ENCODE peak calls at places on chromosome 22, in six cellular contexts. Y is ovary, U is endothelial cell of umbilical vein, K is heart right ventricle, D is pancreas, M is left ventricle myocardium inferior. W is an unnamed sample.
A peak's percentile ranks its signal among the peaks of the same experiment; 100 is the strongest.

GRCh38 chr22:38017272-38017920 is 33.0 kb upstream of the SOX10 start:
- DNase-seq in Y (peak; percentile 82), U (peak; percentile 37), K (peak; percentile 85), D (no peak), M (peak; percentile 87), W (peak; percentile 84)

GRCh38 chr22:19429950-19430889 is 1.3 kb downstream of the HIRA start:
- DNase-seq in Y (no peak), U (peak; percentile 16), K (peak; percentile 15), D (no peak), M (peak; percentile 31), W (no peak)

GRCh38 chr22:25202290-25202921 is 2.7 kb downstream of the CRYBB3 start:
- DNase-seq in Y (peak; percentile 33), U (peak; percentile 69), K (peak; percentile 31), D (no peak), M (peak; percentile 28), W (peak; percentile 72)

GRCh38 chr22:27488456-27489224 is 312.9 kb downstream of the MN1 start:
- DNase-seq in Y (no peak), U (peak; percentile 53), K (no peak), D (no peak), M (no peak), W (no peak)

GRCh38 chr22:26360169-26360885 is 68.7 kb upstream of the ASPHD2 start:
- DNase-seq in Y (peak; percentile 32), U (peak; percentile 87), K (peak; percentile 18), D (no peak), M (peak; percentile 34), W (peak; percentile 86)

GRCh38 chr22:33875316-33875715 is 45.0 kb downstream of the LARGE1 start:
- DNase-seq in Y (no peak), U (no peak), K (no peak), D (no peak), M (peak; percentile 27), W (no peak)

GRCh38 chr22:18999416-18999815 is 63.3 kb upstream of the PRODH start:
- DNase-seq in Y (no peak), U (no peak), K (no peak), D (no peak), M (no peak), W (no peak)

GRCh38 chr22:26134654-26135330 is 34.5 kb upstream of the SEZ6L start:
- DNase-seq in Y (no peak), U (no peak), K (no peak), D (no peak), M (no peak), W (no peak)

GRCh38 chr22:41687901-41688364 is 734 bp downstream of the SNU13 start:
- DNase-seq in Y (no peak), U (peak; percentile 52), K (no peak), D (peak; percentile 67), M (no peak), W (no peak)

GRCh38 chr22:48490513-48491411 is 1336.9 kb downstream of the BRD1 start:
- DNase-seq in Y (no peak), U (no peak), K (no peak), D (no peak), M (no peak), W (peak; percentile 25)

GRCh38 chr22:27242111-27242436 is 559.5 kb downstream of the MN1 start:
- DNase-seq in Y (no peak), U (no peak), K (peak; percentile 46), D (no peak), M (no peak), W (no peak)

GRCh38 chr22:49368976-49369725 is 458.5 kb downstream of the BRD1 start:
- DNase-seq in Y (no peak), U (no peak), K (no peak), D (no peak), M (no peak), W (peak; percentile 13)

GRCh38 chr22:36986242-36986821 is 32.9 kb downstream of the TST start:
- DNase-seq in Y (no peak), U (peak; percentile 13), K (no peak), D (no peak), M (no peak), W (no peak)

GRCh38 chr22:27905638-27906037 is 13.4 kb downstream of the PITPNB start:
- DNase-seq in Y (no peak), U (no peak), K (no peak), D (no peak), M (no peak), W (no peak)

GRCh38 chr22:43995798-43996169 is 28.3 kb upstream of the PARVB start:
- DNase-seq in Y (no peak), U (no peak), K (no peak), D (no peak), M (no peak), W (no peak)
- H3K27ac ChIP-seq in Y (no peak overlapping the region), U (no peak overlapping the region), K (peak overlapping the region; percentile 45), D (no peak overlapping the region), M (peak overlapping the region; percentile 57), W (peak overlapping the region; percentile 41)

DNA sequence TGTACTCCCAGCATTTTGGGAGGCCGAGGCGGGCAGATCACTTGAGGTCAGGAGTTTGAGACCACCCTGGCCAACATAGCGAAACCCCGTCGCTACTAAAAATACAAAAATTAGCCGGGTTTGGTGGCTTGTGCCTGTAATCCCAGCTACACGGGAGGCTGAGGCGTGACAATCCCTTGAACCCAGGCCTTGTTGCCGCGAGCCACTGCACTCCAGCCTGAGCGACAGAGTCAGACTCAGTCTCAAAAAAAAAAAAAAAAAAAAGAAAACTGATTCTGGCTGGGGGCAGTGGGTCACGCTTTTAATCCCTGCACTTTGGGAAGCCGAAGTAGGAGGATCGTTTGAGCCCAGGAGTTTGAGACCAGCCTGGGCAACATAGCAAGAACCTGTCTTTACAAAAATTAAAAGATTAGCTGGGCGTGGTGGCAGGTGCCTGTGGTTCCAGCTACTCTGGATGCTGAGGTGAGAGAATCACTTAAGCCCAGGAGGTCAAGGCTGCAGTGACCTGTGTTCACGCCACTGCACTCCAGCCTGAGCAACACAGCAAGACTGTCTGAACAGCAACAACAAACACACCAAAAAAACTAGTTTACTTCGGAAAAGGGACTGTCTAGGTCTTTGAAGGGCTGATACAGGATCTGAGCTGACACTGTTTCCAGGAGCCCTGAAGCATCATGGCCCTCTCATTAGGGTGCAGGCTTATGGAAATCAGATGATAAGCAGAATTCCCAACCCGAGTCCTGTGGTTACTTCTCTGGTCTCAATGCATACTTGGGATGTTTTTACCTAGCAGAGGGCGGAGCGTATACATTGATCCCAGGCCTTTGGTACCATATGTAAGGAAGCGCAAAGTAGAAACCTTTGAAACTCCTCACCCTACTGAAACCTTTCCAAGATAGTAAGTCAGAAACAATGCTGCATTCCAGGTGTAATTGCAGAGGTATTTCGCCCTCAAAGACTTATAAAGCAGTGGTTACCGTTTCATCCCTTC is 1.8 kb upstream of the CHKB start:
- DNase-seq in Y (no peak), U (no peak), K (no peak), D (peak; percentile 20), M (no peak), W (no peak)
- H3K4me3 ChIP-seq in Y (no peak overlapping the region), U (no peak overlapping the region), K (no peak overlapping the region), D (no peak overlapping the region), M (peak overlapping the region; percentile 83), W (peak overlapping the region; percentile 76)

GRCh38 chr22:21447694-21448402 is 19.3 kb upstream of the TMEM191C start:
- DNase-seq in Y (no peak), U (no peak), K (peak; percentile 11), D (peak; percentile 91), M (no peak), W (no peak)
- TF ChIP-seq CTCF in Y (no peak), U (no peak), K (no peak), D (no peak), M (no peak), W (no peak)

GRCh38 chr22:47124451-47124881 is 362.0 kb downstream of the TBC1D22A start:
- DNase-seq in Y (no peak), U (no peak), K (no peak), D (peak; percentile 67), M (peak; percentile 8), W (no peak)

GRCh38 chr22:47124946-47125345 is 362.5 kb downstream of the TBC1D22A start:
- DNase-seq in Y (no peak), U (no peak), K (no peak), D (peak; percentile 46), M (no peak), W (no peak)

GRCh38 chr22:47123827-47124442 is 361.5 kb downstream of the TBC1D22A start:
- DNase-seq in Y (no peak), U (no peak), K (no peak), D (no peak), M (no peak), W (no peak)

GRCh38 chr22:47126344-47126811 is 363.9 kb downstream of the TBC1D22A start:
- DNase-seq in Y (no peak), U (no peak), K (no peak), D (peak; percentile 48), M (peak; percentile 4), W (no peak)

DNA sequence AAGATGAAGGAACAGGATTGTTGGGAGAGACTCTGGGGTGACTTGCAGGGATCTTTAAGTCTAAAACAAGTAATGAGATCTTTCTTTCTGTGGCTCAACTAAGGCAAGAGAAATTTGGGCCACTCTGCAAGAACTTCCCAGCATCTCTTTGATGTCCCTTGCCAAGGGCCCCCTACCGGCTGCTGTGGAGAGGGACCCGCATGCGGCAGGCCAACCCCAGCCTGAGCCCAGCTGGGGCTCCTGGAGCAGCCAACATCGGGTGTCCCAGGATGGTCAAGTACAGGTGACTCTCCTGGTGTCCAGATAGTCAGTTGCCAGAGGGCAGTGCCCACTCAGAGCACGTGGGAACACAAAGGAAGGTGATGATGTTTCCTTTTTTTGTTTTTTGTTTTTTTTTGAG is 363.2 kb downstream of the TBC1D22A start:
- DNase-seq in Y (no peak), U (no peak), K (no peak), D (no peak), M (no peak), W (no peak)
- H3K27ac ChIP-seq in Y (no peak overlapping the region), U (no peak overlapping the region), K (no peak overlapping the region), D (no peak overlapping the region), M (no peak overlapping the region), W (no peak overlapping the region)

GRCh38 chr22:23896166-23896522 is 2.0 kb downstream of the MIF start:
- DNase-seq in Y (no peak), U (no peak), K (no peak), D (peak; percentile 47), M (no peak), W (no peak)
- H3K4me3 ChIP-seq in Y (no peak overlapping the region), U (no peak overlapping the region), K (no peak overlapping the region), D (no peak overlapping the region), M (no peak overlapping the region), W (peak overlapping the region; percentile 88)

GRCh38 chr22:46390652-46391301 is 55.3 kb downstream of the TRMU start:
- DNase-seq in Y (peak; percentile 55), U (peak; percentile 17), K (peak; percentile 71), D (peak; percentile 95), M (peak; percentile 61), W (peak; percentile 49)
- TF ChIP-seq CTCF in Y (no peak), U (no peak), K (peak; percentile 28), D (peak; percentile 44), M (peak; percentile 50), W (no peak)

GRCh38 chr22:46547179-46547882 is 9.9 kb upstream of the CELSR1 start:
- DNase-seq in Y (no peak), U (peak; percentile 24), K (peak; percentile 45), D (no peak), M (peak; percentile 60), W (no peak)
- H3K27ac ChIP-seq in Y (no peak overlapping the region), U (peak overlapping the region; percentile 19), K (peak overlapping the region; percentile 95), D (peak overlapping the region; percentile 66), M (peak overlapping the region; percentile 97), W (no peak overlapping the region)